ENCODE peak calls at places on chromosomes 1 and 21, in four cellular contexts. K is lower lobe of right lung, L is heart left ventricle, M is body of pancreas. C is an unnamed sample.
A peak's percentile ranks its signal among the peaks of the same experiment; 100 is the strongest.

GRCh38 chr1:212498243-212498642 is 65.5 kb downstream of the NENF start:
- DNase-seq in K (no peak), L (no peak), M (no peak), C (no peak)

GRCh38 chr1:175649416-175649815 is 94.0 kb downstream of the TNR start:
- DNase-seq in K (no peak), L (no peak), M (no peak), C (no peak)

GRCh38 chr21:37367758-37368535 is 1.4 kb downstream of the DYRK1A start:
- DNase-seq in K (peak; percentile 67), L (peak; percentile 76), M (peak; percentile 40), C (peak; percentile 44)

GRCh38 chr1:20893931-20894330 is 106.8 kb upstream of the HP1BP3 start:
- DNase-seq in K (no peak), L (no peak), M (no peak), C (no peak)

GRCh38 chr1:108068141-108068540 is 103.2 kb upstream of the VAV3 start:
- DNase-seq in K (no peak), L (no peak), M (no peak), C (no peak)

GRCh38 chr1:192994141-192994540 is 65.0 kb downstream of the UCHL5 start:
- DNase-seq in K (no peak), L (no peak), M (no peak), C (no peak)

GRCh38 chr1:101140041-101140718 is 96.6 kb upstream of the S1PR1 start:
- DNase-seq in K (no peak), L (no peak), M (no peak), C (no peak)

GRCh38 chr1:150156868-150157603 is 7.3 kb downstream of the PLEKHO1 start:
- DNase-seq in K (no peak), L (no peak), M (no peak), C (no peak)

GRCh38 chr1:248696261-248696660 is 6.3 kb downstream of the OR14I1 start:
- DNase-seq in K (no peak), L (no peak), M (no peak), C (no peak)

GRCh38 chr21:46205121-46205520 is 20.9 kb upstream of the SPATC1L start:
- DNase-seq in K (peak; percentile 20), L (no peak), M (no peak), C (no peak)

GRCh38 chr1:110872366-110872744 is 593 bp upstream of the CD53 start:
- DNase-seq in K (no peak), L (no peak), M (no peak), C (no peak)

GRCh38 chr1:188763541-188763940 is 1714.1 kb downstream of the BRINP3 start:
- DNase-seq in K (no peak), L (no peak), M (no peak), C (no peak)

GRCh38 chr21:16942703-16943102 is 570.1 kb upstream of the CXADR start:
- DNase-seq in K (no peak), L (no peak), M (no peak), C (peak; percentile 63)

GRCh38 chr1:192805832-192806323 is 3.0 kb upstream of the RGS2 start:
- DNase-seq in K (no peak), L (no peak), M (no peak), C (peak; percentile 36)

GRCh38 chr1:243596441-243597183 is 253.4 kb downstream of the AKT3 start:
- DNase-seq in K (no peak), L (no peak), M (no peak), C (no peak)

GRCh38 chr21:42164064-42164789 is 54.7 kb upstream of the ABCG1 start:
- DNase-seq in K (peak; percentile 78), L (peak; percentile 75), M (peak; percentile 35), C (peak; percentile 44)

GRCh38 chr21:32494946-32495703 is 82.6 kb downstream of the EVA1C start:
- DNase-seq in K (no peak), L (no peak), M (no peak), C (no peak)

GRCh38 chr1:196464545-196464944 is 143.7 kb downstream of the KCNT2 start:
- DNase-seq in K (no peak), L (no peak), M (no peak), C (no peak)

GRCh38 chr21:42187976-42188653 is 30.8 kb upstream of the ABCG1 start:
- DNase-seq in K (peak; percentile 71), L (peak; percentile 59), M (no peak), C (no peak)

GRCh38 chr1:43345119-43345518 is 7.5 kb downstream of the MPL start:
- DNase-seq in K (no peak), L (no peak), M (no peak), C (no peak)

GRCh38 chr1:220992705-220993052 is 113.4 kb downstream of the HLX start:
- DNase-seq in K (no peak), L (no peak), M (no peak), C (peak; percentile 25)

GRCh38 chr1:167617100-167617949 is 12.7 kb upstream of the RCSD1 start:
- DNase-seq in K (peak; percentile 60), L (peak; percentile 56), M (no peak), C (peak; percentile 25)

GRCh38 chr1:187689137-187689536 is 860.4 kb downstream of the PLA2G4A start:
- DNase-seq in K (no peak), L (no peak), M (peak; percentile 69), C (no peak)

GRCh38 chr21:44871576-44872265 is 1.8 kb downstream of the PTTG1IP start:
- DNase-seq in K (no peak), L (peak; percentile 27), M (no peak), C (no peak)

GRCh38 chr1:21337931-21338567 is 47.8 kb upstream of the ECE1 start:
- DNase-seq in K (peak; percentile 88), L (peak; percentile 85), M (peak; percentile 84), C (no peak)

GRCh38 chr1:82110366-82111254 is 309.9 kb downstream of the ADGRL2 start:
- DNase-seq in K (no peak), L (no peak), M (no peak), C (no peak)

GRCh38 chr1:24098907-24099637 is 12.9 kb downstream of the MYOM3 start:
- DNase-seq in K (peak; percentile 14), L (no peak), M (no peak), C (no peak)

GRCh38 chr21:45267390-45267760 is 20.3 kb downstream of the POFUT2 start:
- DNase-seq in K (no peak), L (no peak), M (no peak), C (no peak)

GRCh38 chr1:172390620-172391491 is 29.6 kb upstream of the C1orf105 start:
- DNase-seq in K (no peak), L (peak; percentile 41), M (no peak), C (peak; percentile 23)

GRCh38 chr1:54474500-54475235 is 68.5 kb upstream of the SSBP3 start:
- DNase-seq in K (no peak), L (peak; percentile 38), M (no peak), C (peak; percentile 84)

GRCh38 chr1:222171005-222171404 is 376.9 kb downstream of the HHIPL2 start:
- DNase-seq in K (no peak), L (no peak), M (no peak), C (peak; percentile 58)

GRCh38 chr21:15207635-15208370 is 143.0 kb upstream of the NRIP1 start:
- DNase-seq in K (no peak), L (no peak), M (no peak), C (no peak)

GRCh38 chr1:66330711-66331110 is 203.2 kb upstream of the SGIP1 start:
- DNase-seq in K (no peak), L (no peak), M (no peak), C (no peak)
- H3K27ac ChIP-seq in K (peak overlapping the region; percentile 53), L (peak overlapping the region; percentile 5), M (no peak overlapping the region), C (no peak overlapping the region)

GRCh38 chr1:180158149-180159147 is 3.8 kb downstream of the QSOX1 start:
- DNase-seq in K (no peak), L (no peak), M (peak; percentile 62), C (no peak)
- H3K27ac ChIP-seq in K (peak overlapping the region; percentile 61), L (no peak overlapping the region), M (peak overlapping the region; percentile 89), C (no peak overlapping the region)

DNA sequence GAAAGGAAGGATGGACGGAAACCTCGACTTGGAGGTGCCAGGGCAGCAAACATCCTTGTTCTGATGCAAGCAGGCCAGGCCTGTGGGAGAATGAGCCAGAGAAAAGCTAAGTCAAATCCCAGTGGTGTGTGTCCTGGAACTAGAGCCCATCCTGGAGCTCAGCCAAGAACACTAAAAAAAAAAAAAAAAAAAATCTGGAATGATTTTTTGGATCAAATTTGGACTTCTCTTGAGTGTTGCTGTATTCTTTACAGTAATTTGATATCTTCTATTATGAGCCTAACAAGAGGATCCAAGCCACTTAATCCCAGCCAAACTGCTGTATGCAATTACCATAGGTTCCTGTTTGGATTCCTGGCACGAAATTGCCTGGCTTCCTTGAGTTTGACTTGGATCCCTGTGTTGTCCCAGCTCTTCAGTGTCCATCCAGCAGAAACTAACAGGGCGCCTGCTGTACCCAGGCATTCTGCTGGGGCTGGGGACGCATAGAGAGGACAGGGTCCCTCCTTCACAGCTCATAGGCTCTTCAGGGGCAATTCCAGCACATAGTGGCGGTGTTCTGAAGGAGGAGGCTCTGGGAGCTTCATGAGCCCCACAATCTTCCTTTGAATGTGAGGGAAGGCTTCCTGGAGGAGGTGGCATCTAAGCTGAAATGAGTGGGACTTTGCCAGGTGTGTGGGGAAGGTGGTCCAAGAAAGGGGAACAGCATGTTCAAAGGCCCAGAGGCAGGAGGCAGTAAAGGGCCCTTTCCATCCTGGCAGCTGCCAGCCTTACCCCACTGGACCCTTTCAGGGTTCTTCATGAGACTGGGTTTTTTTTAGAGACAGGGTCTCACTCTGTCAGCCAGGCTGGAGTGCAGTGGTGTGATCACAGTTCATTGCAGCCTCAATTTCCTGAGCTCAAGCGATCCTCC is 24.7 kb downstream of the EPHX1 start:
- DNase-seq in K (no peak), L (peak; percentile 63), M (peak; percentile 50), C (no peak)
- H3K27ac ChIP-seq in K (peak overlapping the region; percentile 27), L (peak overlapping the region; percentile 63), M (peak overlapping the region; percentile 52), C (no peak overlapping the region)

GRCh38 chr1:41672173-41672572 is 187.7 kb upstream of the EDN2 start:
- DNase-seq in K (no peak), L (no peak), M (no peak), C (no peak)

GRCh38 chr1:41672641-41673313 is 188.3 kb upstream of the EDN2 start:
- DNase-seq in K (no peak), L (no peak), M (no peak), C (no peak)

GRCh38 chr1:41668967-41669366 is 184.5 kb upstream of the EDN2 start:
- DNase-seq in K (no peak), L (no peak), M (no peak), C (no peak)

GRCh38 chr1:41671116-41671755 is 186.8 kb upstream of the EDN2 start:
- DNase-seq in K (no peak), L (no peak), M (no peak), C (no peak)

DNA sequence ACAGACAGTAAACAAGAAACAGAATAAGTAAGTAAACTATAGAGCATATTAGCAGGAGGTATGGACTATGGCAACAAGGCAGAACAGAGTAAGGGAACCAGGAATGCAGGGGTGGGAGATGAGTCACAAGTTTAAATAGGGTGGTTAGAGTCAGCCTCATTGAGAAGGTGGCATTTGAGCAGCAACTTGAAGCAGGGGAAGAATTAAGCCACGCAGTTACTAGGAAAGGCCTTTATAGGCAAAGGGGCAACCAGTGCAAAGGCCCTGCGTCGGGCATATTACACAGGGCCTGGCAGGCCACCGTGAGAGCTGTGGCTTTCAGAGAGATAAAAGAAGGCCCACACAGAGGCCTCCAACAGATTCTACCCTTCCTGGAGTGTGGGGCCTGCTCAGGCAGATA is 186.1 kb upstream of the EDN2 start:
- DNase-seq in K (no peak), L (no peak), M (no peak), C (no peak)
- H3K27ac ChIP-seq in K (no peak overlapping the region), L (no peak overlapping the region), M (no peak overlapping the region), C (no peak overlapping the region)

C was measured in neural progenitor cell.